ENCODE peak calls at places on chromosome X, in eight cellular contexts. E, J, X, O, D, Q, F and Y are unnamed samples.

GRCh38 chrX:68490644-68491043 is 8.2 kb upstream of the YIPF6 start:
- DNase-seq in X (peak), F (no peak), Q (peak), E (no peak), O (no peak), J (no peak), D (no peak), Y (no peak)

GRCh38 chrX:13463608-13464007 is 105.8 kb upstream of the EGFL6 start:
- DNase-seq in E (no peak), X (peak), F (no peak), Q (no peak), J (no peak), D (no peak), O (peak), Y (no peak)

GRCh38 chrX:11341274-11342256 is 48.4 kb downstream of the AMELX start:
- DNase-seq in F (no peak), O (peak), J (peak), E (peak), D (peak), Q (no peak), X (peak), Y (no peak)

GRCh38 chrX:140346711-140347110 is 158.2 kb downstream of the SOX3 start:
- DNase-seq in O (no peak), Q (no peak), D (no peak), E (no peak), X (no peak), J (no peak), F (no peak), Y (no peak)

GRCh38 chrX:63718010-63718694 is 66.9 kb downstream of the ARHGEF9 start:
- DNase-seq in F (no peak), J (no peak), X (no peak), D (no peak), O (no peak), Q (no peak), E (no peak), Y (no peak)

GRCh38 chrX:137194164-137194563 is 160.4 kb upstream of the GPR101 start:
- DNase-seq in Q (peak), X (peak), D (no peak), F (no peak), J (no peak), E (peak), O (no peak), Y (no peak)

GRCh38 chrX:9473708-9474107 is 8.8 kb downstream of the TBL1X start:
- DNase-seq in E (no peak), Q (no peak), O (no peak), D (no peak), F (no peak), X (no peak), J (no peak), Y (no peak)

GRCh38 chrX:118484216-118484903 is 11.3 kb upstream of the DOCK11 start:
- DNase-seq in Q (no peak), D (no peak), E (no peak), X (no peak), J (no peak), F (no peak), O (no peak), Y (no peak)

GRCh38 chrX:103384672-103385071 is 8.3 kb downstream of the BEX3 start:
- DNase-seq in O (no peak), Q (no peak), X (no peak), F (no peak), J (no peak), D (no peak), E (no peak), Y (no peak)

GRCh38 chrX:129572422-129572821 is 32.4 kb downstream of the OCRL start:
- DNase-seq in J (no peak), X (no peak), F (no peak), E (no peak), Q (no peak), D (no peak), O (no peak), Y (no peak)

GRCh38 chrX:53362439-53362838 is 60.0 kb downstream of the SMC1A start:
- DNase-seq in D (no peak), X (no peak), J (no peak), F (no peak), O (no peak), Q (no peak), E (no peak), Y (no peak)